ENCODE peak calls at places on chromosomes 4 and X, in five cellular contexts. One of them, this sample, is unnamed.

GRCh38 chr4:23904639-23905061 is 14.8 kb upstream of the PPARGC1A start:
- DNase-seq in cardiac muscle cell: no peak
- DNase-seq in memory B cell: no peak
- DNase-seq in neural crest cell: no peak
- DNase-seq in activated CD4-positive, alpha-beta T cell treated with anti-CD3 and anti-CD28 coated beads, Interleukin-2, amount 10 ng/mL, durations not matched to agents 7 days and 5 days: no peak
- DNase-seq in this sample: no peak

GRCh38 chrX:96692454-96692853 is 7.8 kb downstream of the DIAPH2 start:
- DNase-seq in activated CD4-positive, alpha-beta T cell treated with anti-CD3 and anti-CD28 coated beads, Interleukin-2, amount 10 ng/mL, durations not matched to agents 7 days and 5 days: no peak
- DNase-seq in memory B cell: no peak
- DNase-seq in cardiac muscle cell: peak; percentile 57
- DNase-seq in neural crest cell: no peak
- DNase-seq in this sample: no peak

GRCh38 chrX:34848281-34848680 is 94.3 kb upstream of the FAM47B start:
- DNase-seq in cardiac muscle cell: peak; percentile 44
- DNase-seq in activated CD4-positive, alpha-beta T cell treated with anti-CD3 and anti-CD28 coated beads, Interleukin-2, amount 10 ng/mL, durations not matched to agents 7 days and 5 days: no peak
- DNase-seq in neural crest cell: no peak
- DNase-seq in memory B cell: no peak
- DNase-seq in this sample: no peak

GRCh38 chrX:13598877-13599276 is 29.5 kb downstream of the EGFL6 start:
- DNase-seq in cardiac muscle cell: peak; percentile 6
- DNase-seq in memory B cell: no peak
- DNase-seq in neural crest cell: no peak
- DNase-seq in activated CD4-positive, alpha-beta T cell treated with anti-CD3 and anti-CD28 coated beads, Interleukin-2, amount 10 ng/mL, durations not matched to agents 7 days and 5 days: no peak
- DNase-seq in this sample: no peak

GRCh38 chr4:120329386-120329785 is 262.7 kb upstream of the MAD2L1 start:
- DNase-seq in activated CD4-positive, alpha-beta T cell treated with anti-CD3 and anti-CD28 coated beads, Interleukin-2, amount 10 ng/mL, durations not matched to agents 7 days and 5 days: no peak
- DNase-seq in memory B cell: no peak
- DNase-seq in cardiac muscle cell: no peak
- DNase-seq in neural crest cell: no peak
- DNase-seq in this sample: no peak

GRCh38 chr4:7964459-7964858 is 24.8 kb upstream of the AFAP1 start:
- DNase-seq in activated CD4-positive, alpha-beta T cell treated with anti-CD3 and anti-CD28 coated beads, Interleukin-2, amount 10 ng/mL, durations not matched to agents 7 days and 5 days: peak; percentile 42
- DNase-seq in cardiac muscle cell: no peak
- DNase-seq in neural crest cell: no peak
- DNase-seq in memory B cell: no peak
- DNase-seq in this sample: no peak

GRCh38 chrX:20361890-20362262 is 95.2 kb upstream of the RPS6KA3 start:
- DNase-seq in neural crest cell: no peak
- DNase-seq in memory B cell: no peak
- DNase-seq in activated CD4-positive, alpha-beta T cell treated with anti-CD3 and anti-CD28 coated beads, Interleukin-2, amount 10 ng/mL, durations not matched to agents 7 days and 5 days: no peak
- DNase-seq in cardiac muscle cell: peak; percentile 82
- DNase-seq in this sample: no peak

GRCh38 chr4:167715176-167715575 is 377.2 kb upstream of the ANXA10 start:
- DNase-seq in neural crest cell: no peak
- DNase-seq in cardiac muscle cell: no peak
- DNase-seq in memory B cell: no peak
- DNase-seq in activated CD4-positive, alpha-beta T cell treated with anti-CD3 and anti-CD28 coated beads, Interleukin-2, amount 10 ng/mL, durations not matched to agents 7 days and 5 days: no peak
- DNase-seq in this sample: no peak

GRCh38 chrX:47093248-47093647 is 15.0 kb downstream of the RGN start:
- DNase-seq in neural crest cell: no peak
- DNase-seq in cardiac muscle cell: peak; percentile 53
- DNase-seq in memory B cell: no peak
- DNase-seq in activated CD4-positive, alpha-beta T cell treated with anti-CD3 and anti-CD28 coated beads, Interleukin-2, amount 10 ng/mL, durations not matched to agents 7 days and 5 days: peak; percentile 12
- DNase-seq in this sample: no peak

GRCh38 chrX:31147175-31147574 is 75.3 kb upstream of the FTHL17 start:
- DNase-seq in cardiac muscle cell: no peak
- DNase-seq in memory B cell: no peak
- DNase-seq in activated CD4-positive, alpha-beta T cell treated with anti-CD3 and anti-CD28 coated beads, Interleukin-2, amount 10 ng/mL, durations not matched to agents 7 days and 5 days: no peak
- DNase-seq in neural crest cell: no peak
- DNase-seq in this sample: no peak

GRCh38 chr4:24805036-24805435 is 9.7 kb downstream of the SOD3 start:
- DNase-seq in cardiac muscle cell: no peak
- DNase-seq in memory B cell: no peak
- DNase-seq in neural crest cell: no peak
- DNase-seq in activated CD4-positive, alpha-beta T cell treated with anti-CD3 and anti-CD28 coated beads, Interleukin-2, amount 10 ng/mL, durations not matched to agents 7 days and 5 days: no peak
- DNase-seq in this sample: no peak

GRCh38 chr4:84146300-84146942 is 352.7 kb downstream of the NKX6-1 start:
- DNase-seq in neural crest cell: no peak
- DNase-seq in cardiac muscle cell: no peak
- DNase-seq in activated CD4-positive, alpha-beta T cell treated with anti-CD3 and anti-CD28 coated beads, Interleukin-2, amount 10 ng/mL, durations not matched to agents 7 days and 5 days: no peak
- DNase-seq in memory B cell: no peak
- DNase-seq in this sample: no peak

GRCh38 chr4:120399846-120400245 is 333.2 kb upstream of the MAD2L1 start:
- DNase-seq in activated CD4-positive, alpha-beta T cell treated with anti-CD3 and anti-CD28 coated beads, Interleukin-2, amount 10 ng/mL, durations not matched to agents 7 days and 5 days: no peak
- DNase-seq in neural crest cell: no peak
- DNase-seq in cardiac muscle cell: no peak
- DNase-seq in memory B cell: no peak
- DNase-seq in this sample: no peak

GRCh38 chr4:136441629-136442282 is 1090.5 kb downstream of the PCDH18 start:
- DNase-seq in neural crest cell: no peak
- DNase-seq in memory B cell: no peak
- DNase-seq in cardiac muscle cell: no peak
- DNase-seq in activated CD4-positive, alpha-beta T cell treated with anti-CD3 and anti-CD28 coated beads, Interleukin-2, amount 10 ng/mL, durations not matched to agents 7 days and 5 days: no peak
- DNase-seq in this sample: no peak

GRCh38 chrX:56975611-56976010 is 19.7 kb downstream of the SPIN3 start:
- DNase-seq in cardiac muscle cell: peak; percentile 21
- DNase-seq in activated CD4-positive, alpha-beta T cell treated with anti-CD3 and anti-CD28 coated beads, Interleukin-2, amount 10 ng/mL, durations not matched to agents 7 days and 5 days: no peak
- DNase-seq in neural crest cell: no peak
- DNase-seq in memory B cell: no peak
- DNase-seq in this sample: no peak

GRCh38 chr4:76430519-76431388 is 4.3 kb upstream of the SHROOM3 start:
- DNase-seq in neural crest cell: peak; percentile 23
- DNase-seq in memory B cell: peak; percentile 3
- DNase-seq in activated CD4-positive, alpha-beta T cell treated with anti-CD3 and anti-CD28 coated beads, Interleukin-2, amount 10 ng/mL, durations not matched to agents 7 days and 5 days: peak; percentile 32
- DNase-seq in cardiac muscle cell: peak; percentile 74
- DNase-seq in this sample: no peak

GRCh38 chr4:17273047-17273446 is 238.8 kb downstream of the QDPR start:
- DNase-seq in cardiac muscle cell: peak; percentile 29
- DNase-seq in neural crest cell: no peak
- DNase-seq in activated CD4-positive, alpha-beta T cell treated with anti-CD3 and anti-CD28 coated beads, Interleukin-2, amount 10 ng/mL, durations not matched to agents 7 days and 5 days: no peak
- DNase-seq in memory B cell: no peak
- DNase-seq in this sample: no peak

GRCh38 chr4:28254003-28254402 is 1393.4 kb downstream of the STIM2 start:
- DNase-seq in neural crest cell: no peak
- DNase-seq in memory B cell: no peak
- DNase-seq in activated CD4-positive, alpha-beta T cell treated with anti-CD3 and anti-CD28 coated beads, Interleukin-2, amount 10 ng/mL, durations not matched to agents 7 days and 5 days: no peak
- DNase-seq in cardiac muscle cell: no peak
- DNase-seq in this sample: no peak

GRCh38 chr4:146243883-146244277 is 29.5 kb downstream of the REELD1 start:
- DNase-seq in cardiac muscle cell: no peak
- DNase-seq in activated CD4-positive, alpha-beta T cell treated with anti-CD3 and anti-CD28 coated beads, Interleukin-2, amount 10 ng/mL, durations not matched to agents 7 days and 5 days: no peak
- DNase-seq in memory B cell: no peak
- DNase-seq in neural crest cell: no peak
- DNase-seq in this sample: no peak

GRCh38 chr4:25144870-25145481 is 15.3 kb downstream of the SEPSECS start:
- DNase-seq in memory B cell: no peak
- DNase-seq in cardiac muscle cell: peak; percentile 52
- DNase-seq in activated CD4-positive, alpha-beta T cell treated with anti-CD3 and anti-CD28 coated beads, Interleukin-2, amount 10 ng/mL, durations not matched to agents 7 days and 5 days: no peak
- DNase-seq in neural crest cell: no peak
- DNase-seq in this sample: no peak

GRCh38 chr4:175413561-175413960 is 398.5 kb downstream of the GPM6A start:
- DNase-seq in cardiac muscle cell: no peak
- DNase-seq in neural crest cell: no peak
- DNase-seq in memory B cell: no peak
- DNase-seq in activated CD4-positive, alpha-beta T cell treated with anti-CD3 and anti-CD28 coated beads, Interleukin-2, amount 10 ng/mL, durations not matched to agents 7 days and 5 days: no peak
- DNase-seq in this sample: no peak

GRCh38 chrX:37943554-37943953 is 62.8 kb upstream of the SYTL5 start:
- DNase-seq in neural crest cell: no peak
- DNase-seq in memory B cell: no peak
- DNase-seq in cardiac muscle cell: no peak
- DNase-seq in activated CD4-positive, alpha-beta T cell treated with anti-CD3 and anti-CD28 coated beads, Interleukin-2, amount 10 ng/mL, durations not matched to agents 7 days and 5 days: no peak
- DNase-seq in this sample: no peak

GRCh38 chr4:71235321-71236206 is 103.3 kb upstream of the SLC4A4 start:
- DNase-seq in cardiac muscle cell: no peak
- DNase-seq in neural crest cell: no peak
- DNase-seq in activated CD4-positive, alpha-beta T cell treated with anti-CD3 and anti-CD28 coated beads, Interleukin-2, amount 10 ng/mL, durations not matched to agents 7 days and 5 days: no peak
- DNase-seq in memory B cell: no peak
- DNase-seq in this sample: no peak

GRCh38 chr4:175422331-175422730 is 389.7 kb downstream of the GPM6A start:
- DNase-seq in cardiac muscle cell: no peak
- DNase-seq in memory B cell: no peak
- DNase-seq in neural crest cell: no peak
- DNase-seq in activated CD4-positive, alpha-beta T cell treated with anti-CD3 and anti-CD28 coated beads, Interleukin-2, amount 10 ng/mL, durations not matched to agents 7 days and 5 days: no peak
- DNase-seq in this sample: no peak

GRCh38 chr4:127965803-127966175 is 583 bp downstream of the ABHD18 start:
- DNase-seq in memory B cell: peak; percentile 55
- DNase-seq in neural crest cell: no peak
- DNase-seq in activated CD4-positive, alpha-beta T cell treated with anti-CD3 and anti-CD28 coated beads, Interleukin-2, amount 10 ng/mL, durations not matched to agents 7 days and 5 days: peak; percentile 77
- DNase-seq in cardiac muscle cell: peak; percentile 14
- DNase-seq in this sample: peak; percentile 51

GRCh38 chr4:78310056-78310731 is 241.4 kb upstream of the ANXA3 start:
- DNase-seq in activated CD4-positive, alpha-beta T cell treated with anti-CD3 and anti-CD28 coated beads, Interleukin-2, amount 10 ng/mL, durations not matched to agents 7 days and 5 days: no peak
- DNase-seq in cardiac muscle cell: peak; percentile 39
- DNase-seq in memory B cell: no peak
- DNase-seq in neural crest cell: no peak
- DNase-seq in this sample: no peak

GRCh38 chr4:70927502-70928139 is 25.5 kb downstream of the MOB1B start:
- DNase-seq in cardiac muscle cell: no peak
- DNase-seq in memory B cell: peak; percentile 48
- DNase-seq in neural crest cell: no peak
- DNase-seq in activated CD4-positive, alpha-beta T cell treated with anti-CD3 and anti-CD28 coated beads, Interleukin-2, amount 10 ng/mL, durations not matched to agents 7 days and 5 days: peak; percentile 35
- DNase-seq in this sample: no peak

GRCh38 chr4:121951570-121952110 is at the start of gene TRPC3:
- DNase-seq in memory B cell: peak; percentile 9
- DNase-seq in cardiac muscle cell: peak; percentile 23
- DNase-seq in neural crest cell: peak; percentile 20
- DNase-seq in activated CD4-positive, alpha-beta T cell treated with anti-CD3 and anti-CD28 coated beads, Interleukin-2, amount 10 ng/mL, durations not matched to agents 7 days and 5 days: peak; percentile 15
- DNase-seq in this sample: no peak

GRCh38 chr4:14022428-14022827 is 394.9 kb upstream of the BOD1L1 start:
- DNase-seq in memory B cell: no peak
- DNase-seq in cardiac muscle cell: peak; percentile 25
- DNase-seq in activated CD4-positive, alpha-beta T cell treated with anti-CD3 and anti-CD28 coated beads, Interleukin-2, amount 10 ng/mL, durations not matched to agents 7 days and 5 days: no peak
- DNase-seq in neural crest cell: no peak
- DNase-seq in this sample: no peak

GRCh38 chr4:170420255-170420693 is 330.5 kb upstream of the AADAT start:
- DNase-seq in neural crest cell: no peak
- DNase-seq in cardiac muscle cell: no peak
- DNase-seq in activated CD4-positive, alpha-beta T cell treated with anti-CD3 and anti-CD28 coated beads, Interleukin-2, amount 10 ng/mL, durations not matched to agents 7 days and 5 days: no peak
- DNase-seq in memory B cell: no peak
- DNase-seq in this sample: no peak

GRCh38 chr4:68872442-68873217 is 56.8 kb downstream of the UGT2B10 start:
- DNase-seq in activated CD4-positive, alpha-beta T cell treated with anti-CD3 and anti-CD28 coated beads, Interleukin-2, amount 10 ng/mL, durations not matched to agents 7 days and 5 days: no peak
- DNase-seq in neural crest cell: no peak
- DNase-seq in memory B cell: no peak
- DNase-seq in cardiac muscle cell: no peak
- DNase-seq in this sample: no peak

GRCh38 chr4:78558421-78558820 is 6.9 kb downstream of the ANXA3 start:
- DNase-seq in neural crest cell: no peak
- DNase-seq in activated CD4-positive, alpha-beta T cell treated with anti-CD3 and anti-CD28 coated beads, Interleukin-2, amount 10 ng/mL, durations not matched to agents 7 days and 5 days: no peak
- DNase-seq in cardiac muscle cell: peak; percentile 65
- DNase-seq in memory B cell: no peak
- DNase-seq in this sample: no peak

GRCh38 chr4:136424052-136424451 is 1108.2 kb downstream of the PCDH18 start:
- DNase-seq in memory B cell: no peak
- DNase-seq in neural crest cell: no peak
- DNase-seq in cardiac muscle cell: no peak
- DNase-seq in activated CD4-positive, alpha-beta T cell treated with anti-CD3 and anti-CD28 coated beads, Interleukin-2, amount 10 ng/mL, durations not matched to agents 7 days and 5 days: no peak
- DNase-seq in this sample: no peak

GRCh38 chrX:39772057-39772832 is 325.5 kb downstream of the BCOR start:
- DNase-seq in activated CD4-positive, alpha-beta T cell treated with anti-CD3 and anti-CD28 coated beads, Interleukin-2, amount 10 ng/mL, durations not matched to agents 7 days and 5 days: peak; percentile 43
- DNase-seq in cardiac muscle cell: peak; percentile 37
- DNase-seq in memory B cell: no peak
- DNase-seq in neural crest cell: peak; percentile 4
- DNase-seq in this sample: no peak